ENCODE peak calls at places on chromosomes 1 and 21, in six cellular contexts. One of them, this sample, is unnamed.

GRCh38 chr1:7644906-7645750 is 126.0 kb upstream of the VAMP3 start:
- DNase-seq in CD4-positive, alpha-beta T cell: no peak
- DNase-seq in kidney: peak; percentile 91
- DNase-seq in AG08396: no peak
- DNase-seq in stimulated activated CD8-positive, alpha-beta memory T cell treated with anti-CD3 and anti-CD28 coated beads, Interleukin-7, amount 100 ng/mL, for 1 hour: no peak
- DNase-seq in adrenal gland: no peak
- DNase-seq in this sample: no peak

GRCh38 chr1:92537333-92537884 is 50.7 kb upstream of the GFI1 start:
- DNase-seq in CD4-positive, alpha-beta T cell: no peak
- DNase-seq in kidney: no peak
- DNase-seq in AG08396: no peak
- DNase-seq in stimulated activated CD8-positive, alpha-beta memory T cell treated with anti-CD3 and anti-CD28 coated beads, Interleukin-7, amount 100 ng/mL, for 1 hour: no peak
- DNase-seq in adrenal gland: no peak
- DNase-seq in this sample: peak; percentile 40

GRCh38 chr1:183287191-183287675 is 101.2 kb downstream of the LAMC2 start:
- DNase-seq in CD4-positive, alpha-beta T cell: no peak
- DNase-seq in kidney: no peak
- DNase-seq in AG08396: no peak
- DNase-seq in stimulated activated CD8-positive, alpha-beta memory T cell treated with anti-CD3 and anti-CD28 coated beads, Interleukin-7, amount 100 ng/mL, for 1 hour: no peak
- DNase-seq in adrenal gland: peak; percentile 59
- DNase-seq in this sample: peak; percentile 26

GRCh38 chr1:62906428-62906886 is 122.5 kb downstream of the ATG4C start:
- DNase-seq in CD4-positive, alpha-beta T cell: no peak
- DNase-seq in kidney: no peak
- DNase-seq in AG08396: peak; percentile 13
- DNase-seq in stimulated activated CD8-positive, alpha-beta memory T cell treated with anti-CD3 and anti-CD28 coated beads, Interleukin-7, amount 100 ng/mL, for 1 hour: no peak
- DNase-seq in adrenal gland: no peak
- DNase-seq in this sample: peak; percentile 47

GRCh38 chr1:89356658-89357400 is 7.0 kb upstream of the GBP6 start:
- DNase-seq in CD4-positive, alpha-beta T cell: no peak
- DNase-seq in kidney: no peak
- DNase-seq in AG08396: peak; percentile 39
- DNase-seq in stimulated activated CD8-positive, alpha-beta memory T cell treated with anti-CD3 and anti-CD28 coated beads, Interleukin-7, amount 100 ng/mL, for 1 hour: no peak
- DNase-seq in adrenal gland: no peak
- DNase-seq in this sample: no peak

GRCh38 chr1:29682918-29683314 is 446.6 kb downstream of the PTPRU start:
- DNase-seq in CD4-positive, alpha-beta T cell: no peak
- DNase-seq in kidney: no peak
- DNase-seq in AG08396: no peak
- DNase-seq in stimulated activated CD8-positive, alpha-beta memory T cell treated with anti-CD3 and anti-CD28 coated beads, Interleukin-7, amount 100 ng/mL, for 1 hour: no peak
- DNase-seq in adrenal gland: no peak
- DNase-seq in this sample: no peak

GRCh38 chr1:173056355-173056754 is 5.6 kb upstream of the TNFSF18 start:
- DNase-seq in CD4-positive, alpha-beta T cell: no peak
- DNase-seq in kidney: no peak
- DNase-seq in AG08396: no peak
- DNase-seq in stimulated activated CD8-positive, alpha-beta memory T cell treated with anti-CD3 and anti-CD28 coated beads, Interleukin-7, amount 100 ng/mL, for 1 hour: no peak
- DNase-seq in adrenal gland: no peak
- DNase-seq in this sample: no peak

GRCh38 chr1:228452194-228453021 is 34.8 kb upstream of the RNF187 start:
- DNase-seq in CD4-positive, alpha-beta T cell: no peak
- DNase-seq in kidney: no peak
- DNase-seq in AG08396: no peak
- DNase-seq in stimulated activated CD8-positive, alpha-beta memory T cell treated with anti-CD3 and anti-CD28 coated beads, Interleukin-7, amount 100 ng/mL, for 1 hour: no peak
- DNase-seq in adrenal gland: peak; percentile 23
- DNase-seq in this sample: peak; percentile 50

GRCh38 chr1:204446413-204447111 is 34.9 kb upstream of the PPP1R15B start:
- DNase-seq in CD4-positive, alpha-beta T cell: peak; percentile 74
- DNase-seq in kidney: peak; percentile 83
- DNase-seq in AG08396: peak; percentile 76
- DNase-seq in stimulated activated CD8-positive, alpha-beta memory T cell treated with anti-CD3 and anti-CD28 coated beads, Interleukin-7, amount 100 ng/mL, for 1 hour: peak; percentile 55
- DNase-seq in adrenal gland: peak; percentile 79
- DNase-seq in this sample: peak; percentile 82

GRCh38 chr1:71881611-71882010 is 400.7 kb downstream of the NEGR1 start:
- DNase-seq in CD4-positive, alpha-beta T cell: no peak
- DNase-seq in kidney: no peak
- DNase-seq in AG08396: no peak
- DNase-seq in stimulated activated CD8-positive, alpha-beta memory T cell treated with anti-CD3 and anti-CD28 coated beads, Interleukin-7, amount 100 ng/mL, for 1 hour: no peak
- DNase-seq in adrenal gland: no peak
- DNase-seq in this sample: peak; percentile 95

GRCh38 chr1:109827466-109827865 is 63.7 kb upstream of the EPS8L3 start:
- DNase-seq in CD4-positive, alpha-beta T cell: no peak
- DNase-seq in kidney: no peak
- DNase-seq in AG08396: no peak
- DNase-seq in stimulated activated CD8-positive, alpha-beta memory T cell treated with anti-CD3 and anti-CD28 coated beads, Interleukin-7, amount 100 ng/mL, for 1 hour: no peak
- DNase-seq in adrenal gland: peak; percentile 41
- DNase-seq in this sample: no peak

GRCh38 chr21:37560385-37560784 is 193.8 kb downstream of the DYRK1A start:
- DNase-seq in CD4-positive, alpha-beta T cell: no peak
- DNase-seq in kidney: no peak
- DNase-seq in AG08396: no peak
- DNase-seq in stimulated activated CD8-positive, alpha-beta memory T cell treated with anti-CD3 and anti-CD28 coated beads, Interleukin-7, amount 100 ng/mL, for 1 hour: no peak
- DNase-seq in adrenal gland: no peak
- DNase-seq in this sample: no peak

GRCh38 chr1:180213401-180214177 is 16.5 kb upstream of the LHX4 start:
- DNase-seq in CD4-positive, alpha-beta T cell: no peak
- DNase-seq in kidney: no peak
- DNase-seq in AG08396: peak; percentile 94
- DNase-seq in stimulated activated CD8-positive, alpha-beta memory T cell treated with anti-CD3 and anti-CD28 coated beads, Interleukin-7, amount 100 ng/mL, for 1 hour: no peak
- DNase-seq in adrenal gland: no peak
- DNase-seq in this sample: peak; percentile 78

GRCh38 chr1:66261370-66261769 is 272.6 kb upstream of the SGIP1 start:
- DNase-seq in CD4-positive, alpha-beta T cell: no peak
- DNase-seq in kidney: no peak
- DNase-seq in AG08396: no peak
- DNase-seq in stimulated activated CD8-positive, alpha-beta memory T cell treated with anti-CD3 and anti-CD28 coated beads, Interleukin-7, amount 100 ng/mL, for 1 hour: no peak
- DNase-seq in adrenal gland: no peak
- DNase-seq in this sample: peak; percentile 13

GRCh38 chr1:59845091-59845490 is 30.3 kb downstream of the HOOK1 start:
- DNase-seq in CD4-positive, alpha-beta T cell: no peak
- DNase-seq in kidney: no peak
- DNase-seq in AG08396: no peak
- DNase-seq in stimulated activated CD8-positive, alpha-beta memory T cell treated with anti-CD3 and anti-CD28 coated beads, Interleukin-7, amount 100 ng/mL, for 1 hour: no peak
- DNase-seq in adrenal gland: no peak
- DNase-seq in this sample: no peak

GRCh38 chr1:18111605-18112297 is 4.2 kb downstream of the IGSF21 start:
- DNase-seq in CD4-positive, alpha-beta T cell: no peak
- DNase-seq in kidney: no peak
- DNase-seq in AG08396: no peak
- DNase-seq in stimulated activated CD8-positive, alpha-beta memory T cell treated with anti-CD3 and anti-CD28 coated beads, Interleukin-7, amount 100 ng/mL, for 1 hour: no peak
- DNase-seq in adrenal gland: no peak
- DNase-seq in this sample: no peak

GRCh38 chr1:26110731-26111529 is 694 bp upstream of the PDIK1L start:
- DNase-seq in CD4-positive, alpha-beta T cell: peak; percentile 74
- DNase-seq in kidney: peak; percentile 93
- DNase-seq in AG08396: peak; percentile 84
- DNase-seq in stimulated activated CD8-positive, alpha-beta memory T cell treated with anti-CD3 and anti-CD28 coated beads, Interleukin-7, amount 100 ng/mL, for 1 hour: peak; percentile 40
- DNase-seq in adrenal gland: peak; percentile 78
- DNase-seq in this sample: peak; percentile 87

GRCh38 chr1:228374711-228375577 is 31.7 kb downstream of the TRIM11 start:
- DNase-seq in CD4-positive, alpha-beta T cell: no peak
- DNase-seq in kidney: peak; percentile 90
- DNase-seq in AG08396: peak; percentile 95
- DNase-seq in stimulated activated CD8-positive, alpha-beta memory T cell treated with anti-CD3 and anti-CD28 coated beads, Interleukin-7, amount 100 ng/mL, for 1 hour: no peak
- DNase-seq in adrenal gland: peak; percentile 99
- DNase-seq in this sample: no peak

GRCh38 chr1:85596947-85597346 is 16.4 kb downstream of the CCN1 start:
- DNase-seq in CD4-positive, alpha-beta T cell: no peak
- DNase-seq in kidney: no peak
- DNase-seq in AG08396: no peak
- DNase-seq in stimulated activated CD8-positive, alpha-beta memory T cell treated with anti-CD3 and anti-CD28 coated beads, Interleukin-7, amount 100 ng/mL, for 1 hour: no peak
- DNase-seq in adrenal gland: no peak
- DNase-seq in this sample: no peak

GRCh38 chr1:58201492-58202106 is 344.9 kb downstream of the OMA1 start:
- DNase-seq in CD4-positive, alpha-beta T cell: no peak
- DNase-seq in kidney: no peak
- DNase-seq in AG08396: no peak
- DNase-seq in stimulated activated CD8-positive, alpha-beta memory T cell treated with anti-CD3 and anti-CD28 coated beads, Interleukin-7, amount 100 ng/mL, for 1 hour: no peak
- DNase-seq in adrenal gland: no peak
- DNase-seq in this sample: no peak

This sample was measured in OCI-M1.